ENCODE peak calls at places on chromosomes 12 and 14, in seven cellular contexts. One of them, this sample, is unnamed.

GRCh38 chr14:76117789-76118188 is 33.9 kb upstream of the GPATCH2L start:
- DNase-seq in HTR-8/SVneo: no peak
- DNase-seq in C1 segment of cervical spinal cord: no peak
- DNase-seq in left cardiac atrium: no peak
- DNase-seq in stimulated activated CD4-positive, alpha-beta T cell treated with anti-CD3 and anti-CD28 coated beads, Interleukin-1b, Interleukin-23, amount 100 ng/mL, for 24 hours: no peak
- DNase-seq in GM23338: no peak
- DNase-seq in activated CD8-positive, alpha-beta memory T cell treated with anti-CD3 and anti-CD28 coated beads for 24 hours: no peak
- DNase-seq in this sample: no peak

GRCh38 chr14:38238881-38239280 is 17.0 kb downstream of the CLEC14A start:
- DNase-seq in HTR-8/SVneo: no peak
- DNase-seq in C1 segment of cervical spinal cord: no peak
- DNase-seq in left cardiac atrium: no peak
- DNase-seq in stimulated activated CD4-positive, alpha-beta T cell treated with anti-CD3 and anti-CD28 coated beads, Interleukin-1b, Interleukin-23, amount 100 ng/mL, for 24 hours: no peak
- DNase-seq in GM23338: no peak
- DNase-seq in activated CD8-positive, alpha-beta memory T cell treated with anti-CD3 and anti-CD28 coated beads for 24 hours: no peak
- DNase-seq in this sample: no peak

GRCh38 chr12:124694846-124695497 is 127.6 kb upstream of the NCOR2 start:
- DNase-seq in HTR-8/SVneo: no peak
- DNase-seq in C1 segment of cervical spinal cord: no peak
- DNase-seq in left cardiac atrium: peak
- DNase-seq in stimulated activated CD4-positive, alpha-beta T cell treated with anti-CD3 and anti-CD28 coated beads, Interleukin-1b, Interleukin-23, amount 100 ng/mL, for 24 hours: no peak
- DNase-seq in GM23338: peak
- DNase-seq in activated CD8-positive, alpha-beta memory T cell treated with anti-CD3 and anti-CD28 coated beads for 24 hours: no peak
- DNase-seq in this sample: no peak

GRCh38 chr12:72989458-72989947 is 717.3 kb downstream of the TRHDE start:
- DNase-seq in HTR-8/SVneo: no peak
- DNase-seq in C1 segment of cervical spinal cord: no peak
- DNase-seq in left cardiac atrium: no peak
- DNase-seq in stimulated activated CD4-positive, alpha-beta T cell treated with anti-CD3 and anti-CD28 coated beads, Interleukin-1b, Interleukin-23, amount 100 ng/mL, for 24 hours: no peak
- DNase-seq in GM23338: no peak
- DNase-seq in activated CD8-positive, alpha-beta memory T cell treated with anti-CD3 and anti-CD28 coated beads for 24 hours: no peak
- DNase-seq in this sample: no peak

GRCh38 chr14:37474191-37474590 is 120.9 kb downstream of the FOXA1 start:
- DNase-seq in HTR-8/SVneo: no peak
- DNase-seq in C1 segment of cervical spinal cord: no peak
- DNase-seq in left cardiac atrium: no peak
- DNase-seq in stimulated activated CD4-positive, alpha-beta T cell treated with anti-CD3 and anti-CD28 coated beads, Interleukin-1b, Interleukin-23, amount 100 ng/mL, for 24 hours: no peak
- DNase-seq in GM23338: no peak
- DNase-seq in activated CD8-positive, alpha-beta memory T cell treated with anti-CD3 and anti-CD28 coated beads for 24 hours: no peak
- DNase-seq in this sample: no peak

GRCh38 chr12:93015970-93016751 is 87.1 kb upstream of the EEA1 start:
- DNase-seq in HTR-8/SVneo: peak
- DNase-seq in C1 segment of cervical spinal cord: no peak
- DNase-seq in left cardiac atrium: no peak
- DNase-seq in stimulated activated CD4-positive, alpha-beta T cell treated with anti-CD3 and anti-CD28 coated beads, Interleukin-1b, Interleukin-23, amount 100 ng/mL, for 24 hours: no peak
- DNase-seq in GM23338: no peak
- DNase-seq in activated CD8-positive, alpha-beta memory T cell treated with anti-CD3 and anti-CD28 coated beads for 24 hours: no peak
- DNase-seq in this sample: no peak

GRCh38 chr14:53152627-53152908 is 555 bp downstream of the DDHD1 start:
- DNase-seq in HTR-8/SVneo: peak
- DNase-seq in C1 segment of cervical spinal cord: peak
- DNase-seq in left cardiac atrium: no peak
- DNase-seq in stimulated activated CD4-positive, alpha-beta T cell treated with anti-CD3 and anti-CD28 coated beads, Interleukin-1b, Interleukin-23, amount 100 ng/mL, for 24 hours: peak
- DNase-seq in GM23338: no peak
- DNase-seq in activated CD8-positive, alpha-beta memory T cell treated with anti-CD3 and anti-CD28 coated beads for 24 hours: no peak
- DNase-seq in this sample: no peak

GRCh38 chr12:52249041-52249461 is 16.0 kb downstream of the KRT7 start:
- DNase-seq in HTR-8/SVneo: no peak
- DNase-seq in C1 segment of cervical spinal cord: peak
- DNase-seq in left cardiac atrium: no peak
- DNase-seq in stimulated activated CD4-positive, alpha-beta T cell treated with anti-CD3 and anti-CD28 coated beads, Interleukin-1b, Interleukin-23, amount 100 ng/mL, for 24 hours: no peak
- DNase-seq in GM23338: no peak
- DNase-seq in activated CD8-positive, alpha-beta memory T cell treated with anti-CD3 and anti-CD28 coated beads for 24 hours: no peak
- DNase-seq in this sample: no peak

GRCh38 chr12:109244043-109244442 is 65.0 kb downstream of the FOXN4 start:
- DNase-seq in HTR-8/SVneo: no peak
- DNase-seq in C1 segment of cervical spinal cord: no peak
- DNase-seq in left cardiac atrium: no peak
- DNase-seq in stimulated activated CD4-positive, alpha-beta T cell treated with anti-CD3 and anti-CD28 coated beads, Interleukin-1b, Interleukin-23, amount 100 ng/mL, for 24 hours: no peak
- DNase-seq in GM23338: no peak
- DNase-seq in activated CD8-positive, alpha-beta memory T cell treated with anti-CD3 and anti-CD28 coated beads for 24 hours: no peak
- DNase-seq in this sample: no peak

GRCh38 chr14:65478596-65478995 is 66.1 kb downstream of the FUT8 start:
- DNase-seq in HTR-8/SVneo: no peak
- DNase-seq in C1 segment of cervical spinal cord: no peak
- DNase-seq in left cardiac atrium: no peak
- DNase-seq in stimulated activated CD4-positive, alpha-beta T cell treated with anti-CD3 and anti-CD28 coated beads, Interleukin-1b, Interleukin-23, amount 100 ng/mL, for 24 hours: no peak
- DNase-seq in GM23338: no peak
- DNase-seq in activated CD8-positive, alpha-beta memory T cell treated with anti-CD3 and anti-CD28 coated beads for 24 hours: no peak
- DNase-seq in this sample: no peak

GRCh38 chr14:37973031-37973908 is 234.4 kb upstream of the SSTR1 start:
- DNase-seq in HTR-8/SVneo: no peak
- DNase-seq in C1 segment of cervical spinal cord: no peak
- DNase-seq in left cardiac atrium: no peak
- DNase-seq in stimulated activated CD4-positive, alpha-beta T cell treated with anti-CD3 and anti-CD28 coated beads, Interleukin-1b, Interleukin-23, amount 100 ng/mL, for 24 hours: no peak
- DNase-seq in GM23338: no peak
- DNase-seq in activated CD8-positive, alpha-beta memory T cell treated with anti-CD3 and anti-CD28 coated beads for 24 hours: no peak
- DNase-seq in this sample: no peak

GRCh38 chr12:71455028-71455737 is 15.6 kb downstream of the LGR5 start:
- DNase-seq in HTR-8/SVneo: no peak
- DNase-seq in C1 segment of cervical spinal cord: no peak
- DNase-seq in left cardiac atrium: no peak
- DNase-seq in stimulated activated CD4-positive, alpha-beta T cell treated with anti-CD3 and anti-CD28 coated beads, Interleukin-1b, Interleukin-23, amount 100 ng/mL, for 24 hours: no peak
- DNase-seq in GM23338: no peak
- DNase-seq in activated CD8-positive, alpha-beta memory T cell treated with anti-CD3 and anti-CD28 coated beads for 24 hours: no peak
- DNase-seq in this sample: no peak

GRCh38 chr14:66509874-66510273 is 1.9 kb downstream of the GPHN start:
- DNase-seq in HTR-8/SVneo: no peak
- DNase-seq in C1 segment of cervical spinal cord: no peak
- DNase-seq in left cardiac atrium: no peak
- DNase-seq in stimulated activated CD4-positive, alpha-beta T cell treated with anti-CD3 and anti-CD28 coated beads, Interleukin-1b, Interleukin-23, amount 100 ng/mL, for 24 hours: no peak
- DNase-seq in GM23338: peak
- DNase-seq in activated CD8-positive, alpha-beta memory T cell treated with anti-CD3 and anti-CD28 coated beads for 24 hours: no peak
- DNase-seq in this sample: no peak

GRCh38 chr14:95386536-95386935 is 66.8 kb upstream of the CLMN start:
- DNase-seq in HTR-8/SVneo: no peak
- DNase-seq in C1 segment of cervical spinal cord: no peak
- DNase-seq in left cardiac atrium: no peak
- DNase-seq in stimulated activated CD4-positive, alpha-beta T cell treated with anti-CD3 and anti-CD28 coated beads, Interleukin-1b, Interleukin-23, amount 100 ng/mL, for 24 hours: no peak
- DNase-seq in GM23338: no peak
- DNase-seq in activated CD8-positive, alpha-beta memory T cell treated with anti-CD3 and anti-CD28 coated beads for 24 hours: no peak
- DNase-seq in this sample: no peak

GRCh38 chr14:54699087-54699530 is 132.2 kb downstream of the SAMD4A start:
- DNase-seq in HTR-8/SVneo: no peak
- DNase-seq in C1 segment of cervical spinal cord: no peak
- DNase-seq in left cardiac atrium: no peak
- DNase-seq in stimulated activated CD4-positive, alpha-beta T cell treated with anti-CD3 and anti-CD28 coated beads, Interleukin-1b, Interleukin-23, amount 100 ng/mL, for 24 hours: no peak
- DNase-seq in GM23338: peak
- DNase-seq in activated CD8-positive, alpha-beta memory T cell treated with anti-CD3 and anti-CD28 coated beads for 24 hours: no peak
- DNase-seq in this sample: no peak

GRCh38 chr12:12123209-12123608 is 52.5 kb downstream of the BCL2L14 start:
- DNase-seq in HTR-8/SVneo: no peak
- DNase-seq in C1 segment of cervical spinal cord: no peak
- DNase-seq in left cardiac atrium: no peak
- DNase-seq in stimulated activated CD4-positive, alpha-beta T cell treated with anti-CD3 and anti-CD28 coated beads, Interleukin-1b, Interleukin-23, amount 100 ng/mL, for 24 hours: no peak
- DNase-seq in GM23338: no peak
- DNase-seq in activated CD8-positive, alpha-beta memory T cell treated with anti-CD3 and anti-CD28 coated beads for 24 hours: no peak
- DNase-seq in this sample: no peak

GRCh38 chr12:116276433-116277216 is 868 bp downstream of the MED13L start:
- DNase-seq in HTR-8/SVneo: peak
- DNase-seq in C1 segment of cervical spinal cord: peak
- DNase-seq in left cardiac atrium: peak
- DNase-seq in stimulated activated CD4-positive, alpha-beta T cell treated with anti-CD3 and anti-CD28 coated beads, Interleukin-1b, Interleukin-23, amount 100 ng/mL, for 24 hours: peak
- DNase-seq in GM23338: peak
- DNase-seq in activated CD8-positive, alpha-beta memory T cell treated with anti-CD3 and anti-CD28 coated beads for 24 hours: peak
- DNase-seq in this sample: peak

This sample was measured in GM18507.